ENCODE peak calls at places on chromosomes 2 and 18, in four cellular contexts. O is astrocyte, V is IMR-90, N is neural progenitor cell. I is an unnamed sample.

GRCh38 chr18:34697233-34697632 is 12.9 kb upstream of the DTNA start:
- DNase-seq in V (no peak), O (no peak), N (no peak), I (no peak)

GRCh38 chr2:120436885-120437603 is 91.1 kb downstream of the INHBB start:
- DNase-seq in N (peak), O (no peak), V (peak), I (peak)

GRCh38 chr2:226759768-226760167 is 39.9 kb downstream of the IRS1 start:
- DNase-seq in N (no peak), V (no peak), O (no peak), I (no peak)

GRCh38 chr2:39275016-39275415 is 31.2 kb upstream of the CDKL4 start:
- DNase-seq in O (no peak), V (peak), N (no peak), I (no peak)

GRCh38 chr2:170212625-170213280 is 34.8 kb downstream of the MYO3B start:
- DNase-seq in V (no peak), N (no peak), O (no peak), I (no peak)

GRCh38 chr2:113848758-113849460 is 41.0 kb upstream of the ACTR3 start:
- DNase-seq in N (no peak), O (peak), V (peak), I (no peak)

GRCh38 chr2:16238756-16239150 is 298.4 kb downstream of the MYCN start:
- DNase-seq in V (no peak), O (no peak), N (no peak), I (no peak)

GRCh38 chr2:99066602-99067001 is 74.9 kb upstream of the C2orf15 start:
- DNase-seq in O (peak), V (peak), N (peak), I (peak)

GRCh38 chr2:226378733-226379132 is 420.9 kb downstream of the IRS1 start:
- DNase-seq in V (peak), N (no peak), O (peak), I (peak)

GRCh38 chr2:174145827-174146226 is 102.5 kb downstream of the OLA1 start:
- DNase-seq in O (no peak), V (no peak), N (no peak), I (peak)

GRCh38 chr18:36628435-36629094 is 200.2 kb downstream of the TPGS2 start:
- DNase-seq in V (peak), N (no peak), O (no peak), I (peak)

GRCh38 chr2:120669121-120669952 is 66.3 kb upstream of the GLI2 start:
- DNase-seq in N (peak), V (peak), O (peak), I (no peak)

GRCh38 chr2:46469116-46469515 is 10.2 kb upstream of the TMEM247 start:
- DNase-seq in V (peak), O (no peak), N (no peak), I (no peak)

GRCh38 chr2:207143474-207144190 is 22.1 kb downstream of the KLF7 start:
- DNase-seq in V (no peak), N (peak), O (peak), I (no peak)

GRCh38 chr2:219149667-219150066 is 10.9 kb downstream of the NHEJ1 start:
- DNase-seq in O (no peak), N (no peak), V (no peak), I (no peak)

GRCh38 chr18:55334875-55335274 is 253.1 kb downstream of the TCF4 start:
- DNase-seq in V (no peak), N (no peak), O (no peak), I (no peak)

GRCh38 chr2:71043531-71044407 is 24.7 kb upstream of the NAGK start:
- DNase-seq in N (no peak), V (no peak), O (no peak), I (no peak)

GRCh38 chr2:25194576-25195122 is 26.3 kb upstream of the POMC start:
- DNase-seq in O (no peak), V (no peak), N (peak), I (no peak)

GRCh38 chr2:75079575-75079974 is 119.7 kb downstream of the TACR1 start:
- DNase-seq in N (peak), V (peak), O (peak), I (peak)

GRCh38 chr2:191582355-191582754 is 95.6 kb upstream of the NABP1 start:
- DNase-seq in V (peak), O (peak), N (no peak), I (peak)

GRCh38 chr2:120512321-120512710 is 166.4 kb downstream of the INHBB start:
- DNase-seq in O (no peak), V (no peak), N (no peak), I (no peak)

GRCh38 chr18:62717059-62717849 is 1.9 kb downstream of the PHLPP1 start:
- DNase-seq in O (peak), V (peak), N (no peak), I (peak)

GRCh38 chr2:188369365-188369764 is 77.7 kb downstream of the GULP1 start:
- DNase-seq in V (peak), N (peak), O (peak), I (peak)

GRCh38 chr18:45602926-45603325 is 12.3 kb upstream of the SLC14A2 start:
- DNase-seq in O (no peak), N (no peak), V (no peak), I (no peak)

GRCh38 chr2:120344991-120345975 is 653 bp upstream of the INHBB start:
- DNase-seq in V (no peak), N (peak), O (no peak), I (no peak)

GRCh38 chr2:152405206-152406118 is 70.5 kb downstream of the FMNL2 start:
- DNase-seq in V (peak), N (no peak), O (peak), I (no peak)

GRCh38 chr2:237774811-237775553 is 23.6 kb upstream of the RBM44 start:
- DNase-seq in V (peak), N (peak), O (peak), I (peak)

GRCh38 chr2:120749506-120750431 is 14.1 kb downstream of the GLI2 start:
- DNase-seq in O (peak), N (peak), V (peak), I (peak)

GRCh38 chr2:38409136-38409903 is 32.2 kb upstream of the ATL2 start:
- DNase-seq in N (no peak), V (no peak), O (no peak), I (no peak)

GRCh38 chr2:239598732-239599090 is 197.9 kb upstream of the HDAC4 start:
- DNase-seq in V (no peak), N (no peak), O (no peak), I (no peak)

DNA sequence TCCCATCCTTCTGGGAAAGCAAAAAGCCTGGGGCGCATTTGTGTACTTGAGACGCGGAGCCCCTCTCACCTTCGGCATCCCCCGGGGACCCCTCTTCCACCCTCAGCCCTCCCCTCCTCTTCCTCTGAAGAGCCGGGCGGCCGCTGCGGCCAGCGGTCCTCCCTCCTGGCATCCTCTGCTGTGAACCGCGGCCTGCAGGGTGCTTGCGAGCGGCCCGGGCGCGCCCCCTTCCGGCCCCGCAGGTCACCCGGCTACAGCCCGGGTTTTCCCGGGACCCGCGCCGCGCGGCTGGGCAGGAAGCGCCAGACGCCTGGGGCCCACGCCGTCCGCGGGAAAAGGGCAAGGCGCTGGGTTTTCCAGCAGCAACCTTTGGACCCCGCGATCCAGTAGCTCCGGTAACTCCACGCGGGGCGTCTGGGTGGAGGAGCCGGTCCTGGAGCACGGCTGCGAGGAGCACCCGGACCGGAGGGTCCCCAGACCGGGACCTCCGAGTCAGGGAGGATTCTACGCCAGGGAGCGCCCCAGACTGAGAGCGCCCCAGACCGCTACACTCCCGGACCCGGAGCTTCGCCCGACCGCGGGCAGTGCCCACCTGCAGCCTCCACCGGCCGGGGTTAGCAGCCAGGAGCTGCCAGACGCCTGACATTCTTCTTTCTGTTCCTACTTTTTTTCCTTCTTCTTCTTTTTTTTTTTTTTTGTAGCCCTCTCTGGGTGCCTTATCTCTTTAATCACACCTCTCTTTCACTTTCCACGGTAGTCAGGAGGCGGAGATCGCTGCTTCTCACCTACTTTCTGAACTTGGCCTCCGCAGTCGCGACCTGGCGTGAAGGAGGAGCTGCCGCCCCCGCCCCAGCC is at the start of gene IL18R1:
- DNase-seq in V (peak), O (peak), N (peak), I (peak)
- H3K27ac ChIP-seq in V (peak), O (no peak), N (no peak), I (no peak)

GRCh38 chr18:28174181-28174906 is 2.6 kb downstream of the CDH2 start:
- DNase-seq in O (no peak), V (no peak), N (no peak), I (no peak)
- H3K27ac ChIP-seq in O (peak), V (no peak), N (peak), I (no peak)

GRCh38 chr18:24560511-24560981 is 100.1 kb downstream of the HRH4 start:
- DNase-seq in O (peak), V (no peak), N (peak), I (no peak)
- H3K27ac ChIP-seq in O (no peak), V (no peak), N (no peak), I (no peak)

DNA sequence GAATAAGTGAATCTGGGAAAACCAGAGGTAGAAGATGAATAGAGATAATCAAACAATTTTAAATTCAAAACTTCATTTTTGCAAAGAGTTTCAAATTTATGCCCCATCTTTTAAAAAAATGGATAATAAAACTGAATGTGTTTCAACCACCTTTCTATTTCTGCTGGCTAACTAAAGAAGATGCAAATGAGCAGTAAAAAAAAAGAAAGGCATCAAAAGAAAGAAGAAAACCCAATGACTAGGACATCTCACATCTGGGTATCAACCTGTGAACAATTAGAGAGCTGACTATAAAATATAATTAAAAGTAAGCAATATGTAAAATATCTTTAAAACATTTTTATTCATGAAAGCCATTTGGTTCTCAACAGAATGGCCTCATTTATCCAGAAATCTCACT is 2.5 kb downstream of the PGAP1 start:
- DNase-seq in V (no peak), N (no peak), O (no peak), I (no peak)
- H3K27ac ChIP-seq in V (no peak), N (no peak), O (no peak), I (no peak)

DNA sequence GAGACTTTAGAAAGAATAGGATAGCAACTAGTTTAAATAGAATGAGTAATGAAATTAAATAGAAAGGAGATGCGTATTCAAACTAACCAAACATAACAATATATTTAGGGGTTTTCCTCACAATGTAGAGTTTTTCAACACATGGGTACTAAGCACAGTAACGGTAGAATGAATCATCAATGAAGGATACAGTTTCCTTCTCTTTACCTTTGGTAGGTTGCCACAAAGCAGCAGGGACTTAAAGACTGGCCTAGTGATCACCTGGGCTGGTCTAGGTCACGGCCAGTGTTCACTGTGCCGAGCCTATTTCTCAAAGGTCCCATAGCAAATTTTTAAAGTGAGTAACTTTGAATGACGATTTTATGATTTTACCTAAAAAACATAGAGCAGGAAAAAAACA is 311.7 kb downstream of the XIRP2 start:
- DNase-seq in O (no peak), V (no peak), N (no peak), I (no peak)
- H3K27ac ChIP-seq in O (no peak), V (no peak), N (no peak), I (no peak)

DNA sequence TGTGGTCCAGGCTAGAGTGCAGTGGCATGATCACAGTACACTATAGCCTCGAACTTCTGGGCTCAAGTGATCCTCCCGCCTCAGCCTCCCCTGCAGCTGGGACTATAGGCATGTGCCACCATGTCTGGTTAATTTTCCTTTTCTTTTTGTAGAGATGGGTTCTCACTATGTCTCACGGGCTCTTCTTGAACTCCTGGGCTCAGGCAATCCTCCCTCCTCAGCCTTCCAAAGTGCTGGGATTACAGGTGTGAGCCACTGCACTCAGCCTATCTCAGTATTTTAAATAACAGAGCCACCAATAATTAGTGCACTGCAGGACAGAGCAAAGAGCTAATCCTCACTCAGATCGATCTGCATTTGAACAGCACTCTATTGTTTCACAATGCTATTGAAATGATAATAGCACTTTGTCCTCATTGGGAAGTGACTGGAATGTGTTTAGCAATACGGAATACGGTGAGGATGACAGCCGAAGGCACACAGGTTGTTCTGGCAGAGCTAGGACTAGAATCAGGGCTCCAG is 335.9 kb downstream of the DLGAP1 start:
- DNase-seq in V (no peak), O (no peak), N (peak), I (no peak)
- H3K27ac ChIP-seq in V (no peak), O (no peak), N (peak), I (no peak)

GRCh38 chr2:26309921-26310320 is 36.0 kb upstream of the SELENOI start:
- DNase-seq in O (no peak), V (no peak), N (no peak), I (no peak)
- H3K27ac ChIP-seq in O (no peak), V (no peak), N (no peak), I (no peak)

GRCh38 chr2:65146067-65146466 is 16.2 kb upstream of the RAB1A start:
- DNase-seq in N (no peak), V (no peak), O (no peak), I (no peak)
- H3K27ac ChIP-seq in N (no peak), V (no peak), O (no peak), I (no peak)

GRCh38 chr18:43380098-43380672 is 102.9 kb upstream of the SYT4 start:
- DNase-seq in O (no peak), N (no peak), V (no peak), I (no peak)

GRCh38 chr18:43383031-43383430 is 105.7 kb upstream of the SYT4 start:
- DNase-seq in N (no peak), O (no peak), V (no peak), I (no peak)
- H3K27ac ChIP-seq in N (no peak), O (no peak), V (no peak), I (no peak)

I was measured in brain microvascular endothelial cell.